ENCODE peak calls at places on chromosomes 3 and 15, in eight cellular contexts. E, J, H, G, A, Z, N and X are unnamed samples.

GRCh38 chr15:95259965-95260364 is 1028.6 kb downstream of the MCTP2 start:
- DNase-seq in E (no peak), J (peak; percentile 11), H (peak; percentile 13), G (no peak), A (no peak), Z (no peak), N (no peak), X (no peak)

GRCh38 chr15:58931985-58932384 is 1.5 kb downstream of the SLTM start:
- DNase-seq in E (peak; percentile 52), J (no peak), H (no peak), G (no peak), A (peak; percentile 29), Z (peak; percentile 9), N (peak; percentile 57), X (peak; percentile 52)

GRCh38 chr3:183583331-183584245 is 28.1 kb upstream of the KLHL6 start:
- DNase-seq in E (no peak), J (no peak), H (peak; percentile 9), G (no peak), A (peak; percentile 38), Z (no peak), N (peak; percentile 58), X (no peak)

GRCh38 chr15:78949461-78949860 is 4.6 kb upstream of the CTSH start:
- DNase-seq in E (peak; percentile 64), J (no peak), H (no peak), G (no peak), A (no peak), Z (no peak), N (no peak), X (no peak)

GRCh38 chr3:9747267-9747666 is 2.5 kb upstream of the OGG1 start:
- DNase-seq in E (no peak), J (no peak), H (no peak), G (no peak), A (no peak), Z (no peak), N (no peak), X (no peak)

GRCh38 chr3:182138388-182138787 is 426.7 kb downstream of the SOX2 start:
- DNase-seq in E (no peak), J (no peak), H (no peak), G (no peak), A (no peak), Z (no peak), N (no peak), X (no peak)

GRCh38 chr3:54755746-54756145 is 172.1 kb downstream of the LRTM1 start:
- DNase-seq in E (no peak), J (no peak), H (no peak), G (no peak), A (no peak), Z (no peak), N (no peak), X (no peak)

GRCh38 chr3:157151627-157152026 is 8.3 kb downstream of the CCNL1 start:
- DNase-seq in E (no peak), J (no peak), H (no peak), G (no peak), A (no peak), Z (no peak), N (no peak), X (no peak)

GRCh38 chr3:133488785-133489367 is 84.6 kb upstream of the CDV3 start:
- DNase-seq in E (peak; percentile 42), J (no peak), H (peak; percentile 16), G (no peak), A (peak; percentile 62), Z (no peak), N (peak; percentile 49), X (peak; percentile 50)

GRCh38 chr15:27867861-27868260 is 231.3 kb downstream of the OCA2 start:
- DNase-seq in E (no peak), J (no peak), H (no peak), G (no peak), A (no peak), Z (no peak), N (no peak), X (no peak)

GRCh38 chr3:72043212-72044133 is 258.5 kb upstream of the PROK2 start:
- DNase-seq in E (no peak), J (no peak), H (no peak), G (no peak), A (no peak), Z (no peak), N (peak; percentile 51), X (no peak)

GRCh38 chr15:37824717-37825382 is 109.6 kb upstream of the TMCO5A start:
- DNase-seq in E (peak; percentile 92), J (no peak), H (no peak), G (peak; percentile 21), A (peak; percentile 54), Z (no peak), N (no peak), X (no peak)

GRCh38 chr3:30681276-30682211 is 75.1 kb downstream of the TGFBR2 start:
- DNase-seq in E (peak; percentile 90), J (no peak), H (peak; percentile 24), G (no peak), A (peak; percentile 14), Z (peak; percentile 65), N (no peak), X (no peak)

GRCh38 chr3:62686916-62687315 is 188.3 kb downstream of the CADPS start:
- DNase-seq in E (no peak), J (no peak), H (no peak), G (no peak), A (no peak), Z (no peak), N (no peak), X (no peak)

GRCh38 chr3:24853685-24854341 is 359.2 kb upstream of the THRB start:
- DNase-seq in E (no peak), J (no peak), H (no peak), G (no peak), A (no peak), Z (peak; percentile 55), N (no peak), X (no peak)

DNA sequence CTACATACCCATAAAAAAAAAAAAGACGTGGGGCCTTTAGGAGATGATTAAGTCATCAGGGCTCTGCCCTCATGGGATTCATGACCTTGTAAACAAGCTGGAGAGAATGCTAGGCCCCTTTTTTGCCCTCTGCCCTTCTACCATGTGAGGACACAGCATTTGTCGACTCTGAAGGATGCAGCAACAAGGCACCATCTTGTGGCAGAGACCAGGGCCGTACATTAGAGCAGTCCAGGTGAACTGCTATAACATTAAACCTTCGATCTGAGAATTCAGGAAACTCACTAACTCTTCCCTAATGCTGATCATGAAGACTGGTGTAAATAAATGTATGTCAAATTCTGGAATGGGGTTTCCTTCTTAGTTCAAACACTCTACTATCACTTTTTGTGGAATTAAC is 30.7 kb upstream of the SIAH2 start:
- DNase-seq in E (no peak), J (no peak), H (no peak), G (no peak), A (no peak), Z (no peak), N (peak; percentile 4), X (peak; percentile 7)
- TF ChIP-seq CTCF in E (no peak), J (peak; percentile 25), H (no peak), G (no peak), A (no peak), Z (no peak), N (peak; percentile 58), X (no peak)

DNA sequence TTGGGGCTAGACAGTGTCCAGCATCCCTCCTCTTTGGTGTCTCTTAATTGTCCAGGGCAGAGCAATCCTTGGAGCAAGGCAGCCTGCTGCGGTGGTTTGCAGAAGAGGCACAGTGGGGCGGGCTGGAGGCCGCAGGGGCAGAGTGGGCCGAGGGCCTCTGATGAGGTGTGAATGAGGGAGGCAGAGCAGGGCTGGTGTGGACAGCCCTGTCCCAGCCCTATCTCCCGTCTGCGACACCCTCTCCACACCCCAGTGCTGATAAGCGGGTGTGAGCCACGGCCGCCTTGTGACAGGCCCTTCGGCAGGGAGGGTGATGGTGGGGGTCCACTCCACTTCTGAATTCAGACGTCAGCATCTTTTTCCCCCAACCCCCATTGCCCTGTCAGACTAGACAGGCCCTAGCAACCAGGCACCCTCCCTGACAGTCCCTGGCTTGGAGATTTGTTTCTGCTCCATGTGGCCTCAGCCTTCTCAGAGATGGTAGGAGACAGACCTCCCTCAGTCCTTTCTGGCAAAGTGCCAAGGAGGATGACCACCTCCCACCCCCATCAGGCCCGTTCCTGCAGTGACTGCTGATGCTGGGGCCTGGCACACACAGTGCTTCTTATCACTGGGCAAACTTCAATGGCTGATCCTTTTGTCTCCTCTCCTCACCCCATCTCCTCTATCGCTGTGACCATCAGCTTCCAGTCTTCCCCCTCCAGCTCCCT is 37.3 kb downstream of the EXOG start:
- DNase-seq in E (no peak), J (no peak), H (no peak), G (no peak), A (no peak), Z (peak; percentile 63), N (no peak), X (no peak)
- TF ChIP-seq EZH2phosphoT487 in E (no peak), J (no peak), H (no peak), G (no peak), A (no peak), Z (no peak), N (no peak), X (no peak)

DNA sequence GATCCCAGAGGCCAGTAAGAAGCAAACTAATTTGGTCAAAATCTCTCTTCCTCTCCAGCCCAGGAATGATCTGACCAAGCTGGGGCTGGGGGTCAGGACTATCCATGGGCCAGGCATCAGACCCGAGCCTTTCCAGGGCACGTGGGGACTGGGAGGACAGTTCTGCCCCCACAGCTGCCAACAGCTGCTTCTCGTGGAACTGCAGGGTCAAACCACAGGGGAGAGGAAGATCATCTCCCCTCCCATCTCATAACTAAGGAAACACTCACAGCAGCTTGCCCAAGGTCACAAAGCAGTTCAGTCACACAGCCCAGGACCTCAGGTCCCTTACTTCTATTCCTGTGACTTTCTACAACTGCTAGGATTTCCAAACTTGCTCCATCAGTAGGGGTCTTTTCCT is 47.1 kb downstream of the DAPK2 start:
- DNase-seq in E (no peak), J (no peak), H (no peak), G (no peak), A (no peak), Z (no peak), N (no peak), X (no peak)
- TF ChIP-seq CTCF in E (no peak), J (no peak), H (no peak), G (no peak), A (no peak), Z (no peak), N (no peak), X (no peak)

GRCh38 chr15:83248151-83248851 is 36.2 kb downstream of the BNC1 start:
- DNase-seq in E (peak; percentile 94), J (peak; percentile 90), H (peak; percentile 82), G (peak; percentile 67), A (peak; percentile 80), Z (peak; percentile 33), N (peak; percentile 65), X (peak; percentile 67)

GRCh38 chr15:83248944-83249343 is 35.5 kb downstream of the BNC1 start:
- DNase-seq in E (no peak), J (peak; percentile 49), H (peak; percentile 63), G (no peak), A (no peak), Z (no peak), N (no peak), X (no peak)

GRCh38 chr15:83250766-83251165 is 33.7 kb downstream of the BNC1 start:
- DNase-seq in E (peak; percentile 46), J (no peak), H (no peak), G (no peak), A (no peak), Z (no peak), N (no peak), X (no peak)
- TF ChIP-seq EZH2phosphoT487 in E (no peak), J (no peak), H (no peak), G (no peak), A (no peak), Z (no peak), N (no peak), X (no peak)